ENCODE peak calls at places on chromosomes 12 and 14, in ten cellular contexts. One of them, this sample, is unnamed.

GRCh38 chr14:75514673-75515630 is 7.3 kb upstream of the BATF start:
- DNase-seq in GM06990: peak; percentile 91
- DNase-seq in lung: no peak
- DNase-seq in GM20000: no peak
- DNase-seq in cardiac muscle cell: no peak
- DNase-seq in uterus: no peak
- DNase-seq in GM12865: peak; percentile 90
- DNase-seq in OCI-LY7: peak; percentile 24
- DNase-seq in lower leg skin: no peak
- DNase-seq in K562: peak; percentile 44
- DNase-seq in this sample: peak; percentile 66

GRCh38 chr12:109597795-109598427 is 24.3 kb downstream of the MVK start:
- DNase-seq in GM06990: peak; percentile 43
- DNase-seq in lung: peak; percentile 83
- DNase-seq in GM20000: peak; percentile 86
- DNase-seq in cardiac muscle cell: peak; percentile 91
- DNase-seq in uterus: peak; percentile 86
- DNase-seq in GM12865: peak; percentile 69
- DNase-seq in OCI-LY7: peak; percentile 63
- DNase-seq in lower leg skin: peak; percentile 97
- DNase-seq in K562: peak; percentile 93
- DNase-seq in this sample: peak; percentile 69

GRCh38 chr12:17062296-17063061 is 456.5 kb upstream of the LMO3 start:
- DNase-seq in GM06990: no peak
- DNase-seq in lung: no peak
- DNase-seq in GM20000: no peak
- DNase-seq in cardiac muscle cell: no peak
- DNase-seq in uterus: no peak
- DNase-seq in GM12865: no peak
- DNase-seq in OCI-LY7: no peak
- DNase-seq in lower leg skin: no peak
- DNase-seq in K562: no peak
- DNase-seq in this sample: no peak

GRCh38 chr12:52816189-52816588 is 2.3 kb upstream of the KRT4 start:
- DNase-seq in GM06990: no peak
- DNase-seq in lung: no peak
- DNase-seq in GM20000: no peak
- DNase-seq in cardiac muscle cell: no peak
- DNase-seq in uterus: no peak
- DNase-seq in GM12865: no peak
- DNase-seq in OCI-LY7: no peak
- DNase-seq in lower leg skin: no peak
- DNase-seq in K562: no peak
- DNase-seq in this sample: no peak

GRCh38 chr12:65269603-65270002 is 8.9 kb upstream of the MSRB3 start:
- DNase-seq in GM06990: no peak
- DNase-seq in lung: no peak
- DNase-seq in GM20000: no peak
- DNase-seq in cardiac muscle cell: no peak
- DNase-seq in uterus: no peak
- DNase-seq in GM12865: no peak
- DNase-seq in OCI-LY7: no peak
- DNase-seq in lower leg skin: no peak
- DNase-seq in K562: no peak
- DNase-seq in this sample: no peak

GRCh38 chr12:28583771-28584261 is 393.6 kb downstream of the CCDC91 start:
- DNase-seq in GM06990: no peak
- DNase-seq in lung: no peak
- DNase-seq in GM20000: no peak
- DNase-seq in cardiac muscle cell: no peak
- DNase-seq in uterus: no peak
- DNase-seq in GM12865: no peak
- DNase-seq in OCI-LY7: no peak
- DNase-seq in lower leg skin: no peak
- DNase-seq in K562: no peak
- DNase-seq in this sample: no peak

GRCh38 chr14:86015916-86016315 is 486.0 kb downstream of the FLRT2 start:
- DNase-seq in GM06990: no peak
- DNase-seq in lung: no peak
- DNase-seq in GM20000: no peak
- DNase-seq in cardiac muscle cell: no peak
- DNase-seq in uterus: no peak
- DNase-seq in GM12865: no peak
- DNase-seq in OCI-LY7: no peak
- DNase-seq in lower leg skin: no peak
- DNase-seq in K562: no peak
- DNase-seq in this sample: no peak

GRCh38 chr12:15788266-15789214 is 648 bp downstream of the EPS8 start:
- DNase-seq in GM06990: no peak
- DNase-seq in lung: peak; percentile 46
- DNase-seq in GM20000: peak; percentile 48
- DNase-seq in cardiac muscle cell: peak; percentile 39
- DNase-seq in uterus: peak; percentile 37
- DNase-seq in GM12865: peak; percentile 49
- DNase-seq in OCI-LY7: no peak
- DNase-seq in lower leg skin: peak; percentile 91
- DNase-seq in K562: no peak
- DNase-seq in this sample: peak; percentile 17

GRCh38 chr12:51028811-51029146 is 2.6 kb upstream of the SLC11A2 start:
- DNase-seq in GM06990: no peak
- DNase-seq in lung: no peak
- DNase-seq in GM20000: no peak
- DNase-seq in cardiac muscle cell: no peak
- DNase-seq in uterus: no peak
- DNase-seq in GM12865: no peak
- DNase-seq in OCI-LY7: no peak
- DNase-seq in lower leg skin: no peak
- DNase-seq in K562: no peak
- DNase-seq in this sample: no peak

GRCh38 chr14:89661392-89661791 is 244.4 kb upstream of the FOXN3 start:
- DNase-seq in GM06990: no peak
- DNase-seq in lung: no peak
- DNase-seq in GM20000: no peak
- DNase-seq in cardiac muscle cell: no peak
- DNase-seq in uterus: no peak
- DNase-seq in GM12865: no peak
- DNase-seq in OCI-LY7: no peak
- DNase-seq in lower leg skin: no peak
- DNase-seq in K562: no peak
- DNase-seq in this sample: no peak

GRCh38 chr12:94225924-94226630 is 77.7 kb downstream of the PLXNC1 start:
- DNase-seq in GM06990: no peak
- DNase-seq in lung: no peak
- DNase-seq in GM20000: no peak
- DNase-seq in cardiac muscle cell: no peak
- DNase-seq in uterus: no peak
- DNase-seq in GM12865: no peak
- DNase-seq in OCI-LY7: no peak
- DNase-seq in lower leg skin: no peak
- DNase-seq in K562: no peak
- DNase-seq in this sample: no peak

GRCh38 chr12:117968826-117969659 is at the start of gene KSR2:
- DNase-seq in GM06990: peak; percentile 79
- DNase-seq in lung: peak; percentile 80
- DNase-seq in GM20000: peak; percentile 81
- DNase-seq in cardiac muscle cell: peak; percentile 74
- DNase-seq in uterus: no peak
- DNase-seq in GM12865: peak; percentile 73
- DNase-seq in OCI-LY7: peak; percentile 79
- DNase-seq in lower leg skin: peak; percentile 82
- DNase-seq in K562: peak; percentile 23
- DNase-seq in this sample: peak; percentile 75

GRCh38 chr12:52245259-52245961 is 12.4 kb downstream of the KRT7 start:
- DNase-seq in GM06990: no peak
- DNase-seq in lung: no peak
- DNase-seq in GM20000: no peak
- DNase-seq in cardiac muscle cell: no peak
- DNase-seq in uterus: no peak
- DNase-seq in GM12865: no peak
- DNase-seq in OCI-LY7: no peak
- DNase-seq in lower leg skin: peak; percentile 84
- DNase-seq in K562: no peak
- DNase-seq in this sample: no peak

GRCh38 chr14:69263771-69264170 is 3.8 kb downstream of the GALNT16 start:
- DNase-seq in GM06990: no peak
- DNase-seq in lung: no peak
- DNase-seq in GM20000: no peak
- DNase-seq in cardiac muscle cell: no peak
- DNase-seq in uterus: no peak
- DNase-seq in GM12865: no peak
- DNase-seq in OCI-LY7: no peak
- DNase-seq in lower leg skin: peak; percentile 86
- DNase-seq in K562: no peak
- DNase-seq in this sample: no peak

DNA sequence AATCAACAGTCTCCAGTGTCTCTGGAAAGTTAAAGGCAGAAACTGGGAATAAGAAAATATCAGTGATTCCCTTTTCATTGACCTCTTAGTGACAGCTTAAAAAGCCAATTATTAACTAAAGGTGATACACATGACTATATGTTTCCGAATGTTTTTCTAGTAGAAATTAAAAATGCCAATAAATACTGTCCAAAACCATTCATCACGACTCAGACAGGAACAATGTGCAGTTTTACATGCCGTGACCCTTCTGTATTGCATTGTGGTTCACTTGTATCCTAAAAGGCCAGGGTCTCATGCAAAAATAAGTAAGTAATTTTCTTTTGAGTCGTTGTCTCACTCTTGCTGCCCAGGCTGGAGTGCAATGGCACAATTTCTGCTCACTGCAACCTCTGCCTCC is 105.9 kb upstream of the TTC7B start:
- DNase-seq in GM06990: no peak
- DNase-seq in lung: no peak
- DNase-seq in GM20000: no peak
- DNase-seq in cardiac muscle cell: no peak
- DNase-seq in uterus: no peak
- DNase-seq in GM12865: no peak
- DNase-seq in OCI-LY7: no peak
- DNase-seq in lower leg skin: no peak
- DNase-seq in K562: no peak
- DNase-seq in this sample: no peak
- TF ChIP-seq CTCF in GM06990: no peak
- TF ChIP-seq CTCF in lung: no peak
- TF ChIP-seq CTCF in GM20000: no peak
- TF ChIP-seq CTCF in cardiac muscle cell: no peak
- TF ChIP-seq CTCF in uterus: no peak
- TF ChIP-seq CTCF in GM12865: no peak
- TF ChIP-seq CTCF in OCI-LY7: no peak
- TF ChIP-seq CTCF in lower leg skin: no peak
- TF ChIP-seq CTCF in K562: no peak
- TF ChIP-seq CTCF in this sample: no peak

GRCh38 chr12:85641796-85642195 is 194.4 kb downstream of the RASSF9 start:
- DNase-seq in GM06990: no peak
- DNase-seq in lung: no peak
- DNase-seq in GM20000: no peak
- DNase-seq in cardiac muscle cell: no peak
- DNase-seq in uterus: no peak
- DNase-seq in GM12865: no peak
- DNase-seq in OCI-LY7: no peak
- DNase-seq in lower leg skin: no peak
- DNase-seq in K562: no peak
- DNase-seq in this sample: no peak

GRCh38 chr12:85639834-85640233 is 196.4 kb downstream of the RASSF9 start:
- DNase-seq in GM06990: no peak
- DNase-seq in lung: no peak
- DNase-seq in GM20000: no peak
- DNase-seq in cardiac muscle cell: no peak
- DNase-seq in uterus: no peak
- DNase-seq in GM12865: no peak
- DNase-seq in OCI-LY7: no peak
- DNase-seq in lower leg skin: no peak
- DNase-seq in K562: no peak
- DNase-seq in this sample: no peak

GRCh38 chr12:85642288-85642687 is 193.9 kb downstream of the RASSF9 start:
- DNase-seq in GM06990: no peak
- DNase-seq in lung: no peak
- DNase-seq in GM20000: no peak
- DNase-seq in cardiac muscle cell: no peak
- DNase-seq in uterus: no peak
- DNase-seq in GM12865: no peak
- DNase-seq in OCI-LY7: no peak
- DNase-seq in lower leg skin: no peak
- DNase-seq in K562: no peak
- DNase-seq in this sample: no peak

GRCh38 chr12:85644508-85644907 is 191.7 kb downstream of the RASSF9 start:
- DNase-seq in GM06990: no peak
- DNase-seq in lung: no peak
- DNase-seq in GM20000: no peak
- DNase-seq in cardiac muscle cell: no peak
- DNase-seq in uterus: no peak
- DNase-seq in GM12865: no peak
- DNase-seq in OCI-LY7: no peak
- DNase-seq in lower leg skin: no peak
- DNase-seq in K562: no peak
- DNase-seq in this sample: no peak

DNA sequence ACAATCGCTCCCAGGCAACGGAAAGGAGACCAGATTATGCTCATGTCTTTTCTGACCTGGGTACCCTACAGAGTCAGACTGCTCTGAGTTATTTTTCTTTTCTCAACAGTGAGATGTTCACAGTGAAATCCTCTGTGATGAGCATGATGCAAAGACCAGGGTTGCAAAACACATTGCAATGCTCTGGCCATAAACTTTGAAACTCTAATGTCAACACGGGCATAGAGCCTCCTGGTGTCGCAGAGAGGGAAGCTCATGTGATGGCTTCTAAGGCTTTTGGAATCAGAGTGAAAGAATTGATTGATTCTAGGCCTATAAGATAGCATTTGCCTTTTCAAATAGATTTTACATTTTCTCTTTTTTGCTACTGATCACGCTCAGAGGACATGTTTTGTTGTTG is 193.4 kb downstream of the RASSF9 start:
- DNase-seq in GM06990: no peak
- DNase-seq in lung: no peak
- DNase-seq in GM20000: no peak
- DNase-seq in cardiac muscle cell: peak; percentile 2
- DNase-seq in uterus: no peak
- DNase-seq in GM12865: peak; percentile 9
- DNase-seq in OCI-LY7: no peak
- DNase-seq in lower leg skin: no peak
- DNase-seq in K562: no peak
- DNase-seq in this sample: no peak
- TF ChIP-seq CTCF in GM06990: peak; percentile 23
- TF ChIP-seq CTCF in lung: no peak
- TF ChIP-seq CTCF in GM20000: no peak
- TF ChIP-seq CTCF in cardiac muscle cell: peak; percentile 57
- TF ChIP-seq CTCF in uterus: no peak
- TF ChIP-seq CTCF in GM12865: peak; percentile 8
- TF ChIP-seq CTCF in OCI-LY7: no peak
- TF ChIP-seq CTCF in lower leg skin: no peak
- TF ChIP-seq CTCF in K562: no peak
- TF ChIP-seq CTCF in this sample: no peak

GRCh38 chr14:100709252-100709955 is 17.3 kb upstream of the DLK1 start:
- DNase-seq in GM06990: no peak
- DNase-seq in lung: no peak
- DNase-seq in GM20000: peak; percentile 66
- DNase-seq in cardiac muscle cell: peak; percentile 52
- DNase-seq in uterus: peak; percentile 50
- DNase-seq in GM12865: no peak
- DNase-seq in OCI-LY7: no peak
- DNase-seq in lower leg skin: no peak
- DNase-seq in K562: no peak
- DNase-seq in this sample: peak; percentile 15
- TF ChIP-seq CTCF in GM06990: no peak
- TF ChIP-seq CTCF in lung: no peak
- TF ChIP-seq CTCF in GM20000: no peak
- TF ChIP-seq CTCF in cardiac muscle cell: peak; percentile 77
- TF ChIP-seq CTCF in uterus: peak; percentile 42
- TF ChIP-seq CTCF in GM12865: no peak
- TF ChIP-seq CTCF in OCI-LY7: no peak
- TF ChIP-seq CTCF in lower leg skin: no peak
- TF ChIP-seq CTCF in K562: no peak
- TF ChIP-seq CTCF in this sample: peak; percentile 64

GRCh38 chr12:46354111-46354798 is 18.3 kb downstream of the SLC38A2 start:
- DNase-seq in GM06990: no peak
- DNase-seq in lung: no peak
- DNase-seq in GM20000: no peak
- DNase-seq in cardiac muscle cell: no peak
- DNase-seq in uterus: no peak
- DNase-seq in GM12865: no peak
- DNase-seq in OCI-LY7: peak; percentile 23
- DNase-seq in lower leg skin: no peak
- DNase-seq in K562: peak; percentile 17
- DNase-seq in this sample: no peak
- TF ChIP-seq CTCF in GM06990: peak; percentile 18
- TF ChIP-seq CTCF in lung: no peak
- TF ChIP-seq CTCF in GM20000: no peak
- TF ChIP-seq CTCF in cardiac muscle cell: no peak
- TF ChIP-seq CTCF in uterus: no peak
- TF ChIP-seq CTCF in GM12865: peak; percentile 11
- TF ChIP-seq CTCF in OCI-LY7: peak; percentile 56
- TF ChIP-seq CTCF in lower leg skin: no peak
- TF ChIP-seq CTCF in K562: peak; percentile 17
- TF ChIP-seq CTCF in this sample: no peak